ENCODE peak calls at places on chromosome X, in nine cellular contexts. Z is T-helper 2 cell, L is NCI-H1694, P is iPS-NIHi11, M is fibroblast of pulmonary artery, V is H7, I is dorsolateral prefrontal cortex, B is globus pallidus, R is brain microvascular endothelial cell. D is an unnamed sample.

GRCh38 chrX:16839224-16839851 is 30.8 kb downstream of the RBBP7 start:
- DNase-seq in Z (no peak), L (no peak), P (no peak), M (no peak), V (no peak), I (no peak), B (no peak), R (no peak), D (no peak)

GRCh38 chrX:40262641-40263560 is 165.1 kb upstream of the BCOR start:
- DNase-seq in Z (no peak), L (no peak), P (no peak), M (peak; percentile 68), V (peak; percentile 26), I (no peak), B (no peak), R (peak; percentile 20), D (peak; percentile 75)

GRCh38 chrX:45172890-45173289 is 27.8 kb downstream of the DIPK2B start:
- DNase-seq in Z (no peak), L (no peak), P (peak; percentile 23), M (peak; percentile 18), V (peak; percentile 20), I (no peak), B (no peak), R (peak; percentile 27), D (peak; percentile 23)

GRCh38 chrX:25049971-25050370 is 34.2 kb upstream of the ARX start:
- DNase-seq in Z (no peak), L (no peak), P (no peak), M (no peak), V (no peak), I (no peak), B (no peak), R (no peak), D (no peak)

GRCh38 chrX:34404386-34405070 is 252.6 kb downstream of the TMEM47 start:
- DNase-seq in Z (no peak), L (no peak), P (no peak), M (peak; percentile 72), V (no peak), I (no peak), B (no peak), R (peak; percentile 53), D (peak; percentile 38)

GRCh38 chrX:68307767-68308166 is 125.5 kb downstream of the OPHN1 start:
- DNase-seq in Z (no peak), L (no peak), P (no peak), M (peak; percentile 70), V (no peak), I (no peak), B (no peak), R (peak; percentile 33), D (peak; percentile 81)

GRCh38 chrX:130669233-130669632 is 233.8 kb downstream of the ENOX2 start:
- DNase-seq in Z (no peak), L (no peak), P (no peak), M (peak; percentile 22), V (no peak), I (no peak), B (no peak), R (no peak), D (peak; percentile 28)

GRCh38 chrX:5916945-5917344 is 311.7 kb downstream of the NLGN4X start:
- DNase-seq in Z (no peak), L (no peak), P (peak; percentile 2), M (no peak), V (no peak), I (no peak), B (no peak), R (no peak), D (no peak)

GRCh38 chrX:150854856-150855255 is 43.6 kb downstream of the CD99L2 start:
- DNase-seq in Z (no peak), L (peak; percentile 85), P (no peak), M (no peak), V (peak; percentile 18), I (no peak), B (no peak), R (no peak), D (no peak)

GRCh38 chrX:24782011-24782410 is 88.3 kb downstream of the POLA1 start:
- DNase-seq in Z (no peak), L (no peak), P (no peak), M (no peak), V (no peak), I (no peak), B (no peak), R (no peak), D (no peak)

GRCh38 chrX:80022363-80023031 is 7.9 kb downstream of the TBX22 start:
- DNase-seq in Z (no peak), L (no peak), P (peak; percentile 17), M (no peak), V (peak; percentile 13), I (no peak), B (no peak), R (no peak), D (no peak)

GRCh38 chrX:9805956-9806355 is 19.7 kb downstream of the SHROOM2 start:
- DNase-seq in Z (no peak), L (no peak), P (no peak), M (no peak), V (no peak), I (no peak), B (no peak), R (no peak), D (no peak)

GRCh38 chrX:68865300-68865699 is 36.5 kb downstream of the EFNB1 start:
- DNase-seq in Z (no peak), L (no peak), P (no peak), M (no peak), V (no peak), I (no peak), B (no peak), R (no peak), D (no peak)

GRCh38 chrX:132407704-132408103 is 81.1 kb downstream of the MBNL3 start:
- DNase-seq in Z (no peak), L (no peak), P (no peak), M (no peak), V (no peak), I (no peak), B (no peak), R (no peak), D (no peak)

GRCh38 chrX:40154853-40155616 is 57.3 kb upstream of the BCOR start:
- DNase-seq in Z (no peak), L (no peak), P (no peak), M (peak; percentile 61), V (peak; percentile 94), I (no peak), B (peak; percentile 43), R (no peak), D (peak; percentile 61)

GRCh38 chrX:47577901-47578300 is 4.3 kb upstream of the TIMP1 start:
- DNase-seq in Z (no peak), L (no peak), P (no peak), M (no peak), V (no peak), I (no peak), B (no peak), R (no peak), D (no peak)

GRCh38 chrX:84907324-84907946 is 96.2 kb upstream of the APOOL start:
- DNase-seq in Z (no peak), L (no peak), P (peak; percentile 2), M (peak; percentile 10), V (no peak), I (no peak), B (no peak), R (no peak), D (peak; percentile 14)

GRCh38 chrX:72009731-72010130 is 99.1 kb downstream of the NHSL2 start:
- DNase-seq in Z (no peak), L (no peak), P (no peak), M (no peak), V (no peak), I (no peak), B (no peak), R (no peak), D (no peak)

GRCh38 chrX:148629435-148629834 is 129.0 kb downstream of the AFF2 start:
- DNase-seq in Z (no peak), L (no peak), P (no peak), M (no peak), V (no peak), I (peak; percentile 48), B (peak; percentile 22), R (no peak), D (no peak)

GRCh38 chrX:103356023-103356798 is at the start of gene TCEAL9:
- DNase-seq in Z (no peak), L (peak; percentile 79), P (peak; percentile 41), M (peak; percentile 90), V (no peak), I (peak; percentile 46), B (no peak), R (peak; percentile 65), D (peak; percentile 84)

GRCh38 chrX:120768681-120769080 is 107.0 kb downstream of the CT47B1 start:
- DNase-seq in Z (no peak), L (no peak), P (no peak), M (peak; percentile 66), V (no peak), I (no peak), B (no peak), R (peak; percentile 7), D (peak; percentile 49)

GRCh38 chrX:66098162-66098561 is 58.3 kb upstream of the VSIG4 start:
- DNase-seq in Z (no peak), L (no peak), P (no peak), M (no peak), V (no peak), I (no peak), B (no peak), R (no peak), D (no peak)

GRCh38 chrX:134672101-134672500 is 13.8 kb upstream of the PLAC1 start:
- DNase-seq in Z (no peak), L (no peak), P (no peak), M (no peak), V (no peak), I (no peak), B (no peak), R (no peak), D (no peak)

GRCh38 chrX:14865201-14865600 is 7.7 kb downstream of the FANCB start:
- DNase-seq in Z (no peak), L (no peak), P (no peak), M (peak; percentile 53), V (no peak), I (no peak), B (peak; percentile 83), R (no peak), D (peak; percentile 50)

GRCh38 chrX:82816572-82816971 is 691.5 kb upstream of the POU3F4 start:
- DNase-seq in Z (no peak), L (no peak), P (no peak), M (no peak), V (no peak), I (no peak), B (no peak), R (no peak), D (no peak)

GRCh38 chrX:40121618-40122017 is 23.9 kb upstream of the BCOR start:
- DNase-seq in Z (no peak), L (no peak), P (no peak), M (no peak), V (no peak), I (no peak), B (no peak), R (no peak), D (no peak)

GRCh38 chrX:2492536-2493218 is 8.1 kb downstream of the DHRSX start:
- DNase-seq in Z (no peak), L (no peak), P (no peak), M (no peak), V (no peak), I (no peak), B (no peak), R (no peak), D (no peak)

GRCh38 chrX:147180886-147181285 is 366.3 kb upstream of the CXorf51A start:
- DNase-seq in Z (no peak), L (no peak), P (no peak), M (no peak), V (no peak), I (no peak), B (no peak), R (no peak), D (no peak)

GRCh38 chrX:1903380-1903935 is 288.6 kb downstream of the ASMT start:
- DNase-seq in Z (no peak), L (no peak), P (no peak), M (peak; percentile 16), V (no peak), I (no peak), B (no peak), R (peak; percentile 45), D (no peak)

GRCh38 chrX:48945517-48946348 is 11.7 kb downstream of the OTUD5 start:
- DNase-seq in Z (peak; percentile 20), L (peak; percentile 41), P (peak; percentile 62), M (peak; percentile 62), V (peak; percentile 81), I (peak; percentile 48), B (peak; percentile 20), R (peak; percentile 37), D (peak; percentile 50)

GRCh38 chrX:68428431-68428830 is 4.9 kb downstream of the OPHN1 start:
- DNase-seq in Z (no peak), L (no peak), P (no peak), M (peak; percentile 60), V (no peak), I (no peak), B (no peak), R (peak; percentile 58), D (peak; percentile 67)